ENCODE peak calls at places on chromosomes 11 and 22, in eight cellular contexts. W is psoas muscle, V is left ventricle myocardium inferior, L is astrocyte, D is colonic mucosa, E is endothelial cell of umbilical vein, S is fibroblast of lung, X is lower lobe of right lung. F is an unnamed sample.

GRCh38 chr11:76385903-76386302 is 4.8 kb downstream of the GVQW3 start:
- DNase-seq in W (no peak), S (no peak), X (no peak), V (no peak), D (peak), L (peak), E (no peak), F (no peak)

GRCh38 chr11:123460006-123460700 is 30.1 kb downstream of the GRAMD1B start:
- DNase-seq in V (no peak), L (no peak), E (no peak), D (no peak), W (no peak), X (no peak), S (no peak), F (no peak)

GRCh38 chr22:20232781-20233180 is 35.3 kb downstream of the RTN4R start:
- DNase-seq in E (no peak), W (no peak), X (no peak), L (no peak), V (no peak), S (no peak), D (no peak), F (no peak)

GRCh38 chr22:50260801-50261614 is 475 bp downstream of the MAPK12 start:
- DNase-seq in X (peak), E (peak), W (peak), V (no peak), D (no peak), L (peak), S (peak), F (no peak)

GRCh38 chr22:40582063-40582462 is 54.5 kb downstream of the MRTFA start:
- DNase-seq in S (no peak), V (no peak), E (no peak), X (no peak), L (no peak), W (no peak), D (no peak), F (no peak)

GRCh38 chr11:132137981-132138313 is 767.5 kb downstream of the NTM start:
- DNase-seq in X (no peak), W (no peak), E (no peak), D (no peak), S (no peak), V (no peak), L (no peak), F (no peak)

GRCh38 chr11:93526058-93526633 is 17.0 kb downstream of the SMCO4 start:
- DNase-seq in L (no peak), W (no peak), E (no peak), V (no peak), S (no peak), X (no peak), D (no peak), F (no peak)

GRCh38 chr11:69114811-69115523 is 40.8 kb upstream of the SMIM38 start:
- DNase-seq in D (no peak), V (no peak), S (no peak), X (peak), L (no peak), E (no peak), W (no peak), F (no peak)

GRCh38 chr11:78074756-78075155 is 4.9 kb downstream of the NDUFC2 start:
- DNase-seq in D (no peak), W (no peak), X (no peak), V (no peak), S (no peak), E (no peak), L (no peak), F (no peak)

GRCh38 chr11:36492724-36493304 is 17.3 kb downstream of the TRAF6 start:
- DNase-seq in D (peak), V (no peak), E (peak), W (no peak), X (no peak), L (no peak), S (peak), F (no peak)

GRCh38 chr22:19522881-19523239 is 1.4 kb downstream of the CLDN5 start:
- DNase-seq in D (no peak), V (no peak), S (no peak), L (no peak), X (no peak), E (no peak), W (no peak), F (no peak)

GRCh38 chr11:130001491-130002351 is 914 bp downstream of the PRDM10 start:
- DNase-seq in X (peak), L (peak), S (peak), V (peak), E (peak), W (no peak), D (peak), F (no peak)

GRCh38 chr11:123560001-123560400 is 94.4 kb downstream of the SCN3B start:
- DNase-seq in S (peak), X (no peak), D (no peak), W (peak), E (no peak), V (peak), L (peak), F (peak)

GRCh38 chr11:73894725-73895335 is 18.0 kb downstream of the PAAF1 start:
- DNase-seq in L (peak), S (peak), D (no peak), X (no peak), V (no peak), E (no peak), W (no peak), F (peak)

GRCh38 chr11:119093666-119093950 is 8.0 kb downstream of the DPAGT1 start:
- DNase-seq in E (no peak), X (no peak), V (no peak), W (no peak), S (no peak), L (no peak), D (no peak), F (no peak)

GRCh38 chr11:119093951-119094815 is 7.5 kb downstream of the DPAGT1 start:
- DNase-seq in L (peak), V (no peak), D (peak), X (peak), E (peak), S (peak), W (peak), F (no peak)

GRCh38 chr11:119094816-119095065 is 6.9 kb downstream of the DPAGT1 start:
- DNase-seq in L (peak), V (peak), D (peak), W (peak), X (peak), E (peak), S (peak), F (no peak)

GRCh38 chr11:119091966-119092879 is 7.5 kb downstream of the HMBS start:
- DNase-seq in E (no peak), S (no peak), L (no peak), X (no peak), V (no peak), D (no peak), W (no peak), F (no peak)

GRCh38 chr11:119092880-119093665 is 8.4 kb downstream of the HMBS start:
- DNase-seq in L (peak), W (no peak), V (no peak), D (no peak), S (peak), E (peak), X (no peak), F (no peak)
- H3K4me3 ChIP-seq in L (peak), W (peak), V (peak), D (peak), S (peak), E (peak), X (peak), F (peak)

DNA sequence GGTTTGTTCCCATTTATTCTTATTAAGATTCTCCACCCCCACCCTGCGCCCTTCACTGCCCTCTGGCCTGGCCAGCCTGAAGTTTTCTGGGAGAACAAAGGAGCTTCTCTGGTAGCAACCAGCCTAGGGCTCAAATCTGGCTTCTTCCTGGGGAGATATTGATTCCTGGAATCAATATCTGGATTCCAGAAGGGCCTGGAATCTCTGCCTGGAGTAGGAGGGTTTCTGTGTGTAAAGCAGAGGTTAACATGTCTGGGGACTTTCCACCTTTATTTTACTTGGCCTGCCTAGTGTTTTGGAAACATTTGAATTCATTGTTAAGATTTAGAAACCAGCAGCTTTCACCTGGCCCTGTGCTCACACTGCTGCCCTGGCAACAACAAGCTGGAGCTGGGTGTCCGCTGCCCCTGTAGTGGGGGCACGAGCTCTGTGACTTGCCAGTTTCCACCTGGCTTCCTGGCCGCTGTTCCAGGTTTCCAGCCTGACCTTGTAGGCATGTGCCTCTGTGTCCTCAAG is 5.5 kb downstream of the C11orf91 start:
- DNase-seq in D (no peak), V (peak), E (peak), S (no peak), W (no peak), X (peak), L (no peak), F (no peak)
- H3K27ac ChIP-seq in D (no peak), V (peak), E (peak), S (no peak), W (peak), X (no peak), L (peak), F (no peak)

DNA sequence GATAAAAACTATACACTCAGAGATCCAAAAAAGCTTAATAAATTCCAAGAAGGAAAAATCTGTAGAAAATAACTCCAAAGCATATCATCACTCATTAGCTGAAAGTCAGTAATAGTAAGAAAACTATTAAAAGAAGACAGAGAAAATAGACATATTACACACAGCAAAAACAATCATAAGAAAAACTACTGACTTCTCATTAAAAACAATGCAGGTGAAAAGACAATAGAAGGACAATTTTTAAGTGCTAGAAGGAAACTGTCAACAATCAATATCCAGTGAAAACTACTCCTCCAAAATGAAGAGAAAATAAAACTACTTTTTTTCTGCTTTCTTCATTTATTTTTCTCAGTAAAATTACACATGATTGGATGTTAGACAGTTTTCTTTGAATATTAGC is 56.5 kb downstream of the BLID start:
- DNase-seq in X (no peak), V (no peak), L (no peak), S (no peak), W (no peak), D (no peak), E (no peak), F (no peak)
- TF ChIP-seq CTCF in X (no peak), V (no peak), L (no peak), S (no peak), W (no peak), D (no peak), E (no peak), F (no peak)

DNA sequence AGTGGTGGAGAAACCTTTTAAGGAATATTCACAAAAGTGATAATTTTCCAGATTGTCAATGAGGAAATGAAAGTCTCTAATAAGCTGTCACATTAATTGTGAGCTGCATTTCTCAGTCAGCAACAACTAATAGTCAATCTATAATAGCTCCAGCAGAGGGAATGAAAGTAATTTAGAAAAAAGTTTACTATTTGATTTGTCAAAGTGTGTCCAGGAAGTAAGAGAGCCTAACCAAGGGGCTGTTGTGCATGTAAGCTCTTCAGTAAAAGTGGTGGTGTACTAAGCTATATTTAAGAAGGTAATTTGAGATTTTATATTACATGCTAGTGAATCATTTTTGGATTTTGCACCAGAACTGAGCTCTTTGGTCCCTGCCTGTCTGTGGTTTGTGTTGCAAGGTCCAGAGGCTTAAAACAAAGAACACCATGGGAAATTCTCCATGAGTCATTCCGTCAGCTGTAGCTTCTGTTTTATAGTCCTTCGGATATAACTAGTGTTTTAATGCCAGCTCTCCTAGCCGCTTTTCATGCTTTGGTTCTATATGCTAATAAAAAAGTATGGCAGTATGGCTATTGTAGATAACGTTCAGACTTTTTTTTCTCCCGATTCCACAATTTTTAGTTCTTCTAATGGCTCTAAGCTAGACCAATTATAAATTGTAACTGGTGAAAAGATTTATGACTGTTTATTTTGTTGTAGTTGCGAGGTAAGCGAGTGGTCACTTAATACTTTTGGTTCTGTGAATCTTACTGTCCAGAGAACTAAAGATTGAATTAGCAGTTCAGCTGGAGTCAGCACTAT is 64.6 kb downstream of the ARHGEF12 start:
- DNase-seq in V (no peak), W (no peak), D (peak), E (peak), X (no peak), L (peak), S (peak), F (peak)
- H3K4me3 ChIP-seq in V (peak), W (peak), D (no peak), E (peak), X (no peak), L (peak), S (no peak), F (peak)